ENCODE peak calls at places on chromosomes 1 and 21, in six cellular contexts. Q is body of pancreas; G is HCT116; Y is pancreas; U is stimulated activated effector memory CD8-positive, alpha-beta T cell treated with anti-CD3 and anti-CD28 coated beads, Interleukin-12 subunit alpha, Interleukin-12 subunit beta, amount 100 ng/mL, for 72 hours; V is NCI-H1092 treated with DMSO at 0.1 percent for 48 hours. F is an unnamed sample.

GRCh38 chr1:198903203-198903602 is 264.4 kb downstream of the PTPRC start:
- DNase-seq in V (no peak), U (no peak), G (no peak), Y (no peak), Q (no peak), F (no peak)

GRCh38 chr1:242435200-242435599 is 89.3 kb downstream of the PLD5 start:
- DNase-seq in Y (no peak), U (no peak), Q (no peak), V (no peak), G (no peak), F (no peak)

GRCh38 chr1:5586629-5587028 is 405.6 kb downstream of the NPHP4 start:
- DNase-seq in U (peak; percentile 18), Y (no peak), G (no peak), Q (no peak), V (no peak), F (no peak)

GRCh38 chr1:115977481-115978258 is 1.4 kb downstream of the SLC22A15 start:
- DNase-seq in Q (no peak), G (peak; percentile 27), U (no peak), Y (no peak), V (no peak), F (no peak)

GRCh38 chr21:42784896-42785451 is 94.4 kb downstream of the WDR4 start:
- DNase-seq in G (no peak), Y (no peak), U (no peak), V (no peak), Q (no peak), F (no peak)

GRCh38 chr1:9180077-9180819 is 51.3 kb upstream of the GPR157 start:
- DNase-seq in V (no peak), U (no peak), G (no peak), Q (no peak), Y (no peak), F (no peak)

GRCh38 chr1:228349701-228350171 is 56.9 kb downstream of the TRIM11 start:
- DNase-seq in G (no peak), Y (no peak), U (no peak), V (no peak), Q (no peak), F (no peak)

GRCh38 chr1:30995990-30996612 is 69.4 kb downstream of the PUM1 start:
- DNase-seq in V (no peak), Y (no peak), G (no peak), U (no peak), Q (no peak), F (no peak)

GRCh38 chr1:54510715-54511270 is 37.2 kb upstream of the ACOT11 start:
- DNase-seq in Y (no peak), V (no peak), G (no peak), Q (no peak), U (no peak), F (no peak)

GRCh38 chr1:114485286-114485685 is 25.7 kb downstream of the TRIM33 start:
- DNase-seq in G (no peak), U (no peak), V (no peak), Q (no peak), Y (no peak), F (no peak)

GRCh38 chr1:21703318-21703963 is 34.3 kb upstream of the RAP1GAP start:
- DNase-seq in G (peak; percentile 26), Y (no peak), V (peak; percentile 29), Q (no peak), U (no peak), F (no peak)

GRCh38 chr1:53130598-53130877 is 11.9 kb downstream of the SLC1A7 start:
- DNase-seq in U (no peak), Q (no peak), Y (no peak), G (no peak), V (no peak), F (no peak)

GRCh38 chr1:206635983-206636354 is 633 bp downstream of the DYRK3 start:
- DNase-seq in V (peak; percentile 65), Y (no peak), U (no peak), G (no peak), Q (no peak), F (no peak)

GRCh38 chr21:27681038-27681437 is 714.1 kb upstream of the ADAMTS5 start:
- DNase-seq in V (no peak), U (no peak), Y (no peak), Q (no peak), G (no peak), F (no peak)

GRCh38 chr1:28595412-28596191 is 3.5 kb downstream of the RAB42 start:
- DNase-seq in Q (no peak), V (no peak), G (no peak), Y (no peak), U (no peak), F (no peak)

GRCh38 chr1:5815716-5816115 is 176.5 kb downstream of the NPHP4 start:
- DNase-seq in U (no peak), Q (no peak), G (no peak), V (no peak), Y (no peak), F (no peak)

GRCh38 chr1:70438529-70438928 is 27.5 kb downstream of the CTH start:
- DNase-seq in V (no peak), Q (no peak), G (no peak), U (no peak), Y (no peak), F (no peak)

GRCh38 chr1:17193222-17194132 is 11.5 kb upstream of the PADI1 start:
- DNase-seq in Q (no peak), G (no peak), U (no peak), Y (no peak), V (no peak), F (no peak)

GRCh38 chr1:115466433-115466832 is 128.4 kb upstream of the NGF start:
- DNase-seq in U (no peak), G (no peak), Q (no peak), V (no peak), Y (no peak), F (no peak)

GRCh38 chr21:46021978-46022544 is 40.5 kb downstream of the COL6A1 start:
- DNase-seq in V (no peak), G (no peak), Q (no peak), Y (no peak), U (no peak), F (no peak)